ENCODE peak calls at places on chromosomes 6 and 20, in eight cellular contexts. P is fibroblast of lung, M is GM23248, H is HCT116, X is H1, R is hepatocyte, I is neural progenitor cell, S is endothelial cell of umbilical vein. D is an unnamed sample. For H3K27me3, the result is how much of the 10 kb centered on the place peaks cover.

GRCh38 chr6:49409951-49410542 is 53.0 kb downstream of the MMUT start:
- DNase-seq in X (peak), P (peak), S (peak), M (peak), H (peak), I (peak), R (peak), D (peak)

GRCh38 chr6:127939442-127940066 is 38.7 kb upstream of the THEMIS start:
- DNase-seq in P (peak), I (no peak), M (peak), H (no peak), S (peak), R (no peak), X (no peak), D (no peak)

GRCh38 chr6:132751306-132751705 is 6.4 kb downstream of the VNN2 start:
- DNase-seq in R (no peak), H (no peak), S (no peak), I (no peak), P (no peak), X (no peak), M (no peak), D (no peak)

GRCh38 chr20:24799971-24800580 is 149.0 kb upstream of the CST7 start:
- DNase-seq in P (no peak), I (no peak), S (no peak), M (no peak), R (no peak), H (no peak), X (no peak), D (no peak)

GRCh38 chr6:132082421-132082820 is 131.2 kb upstream of the CCN2 start:
- DNase-seq in P (no peak), R (no peak), X (no peak), S (no peak), H (no peak), M (no peak), I (no peak), D (no peak)

GRCh38 chr6:155412335-155412734 is 43.3 kb downstream of the NOX3 start:
- DNase-seq in H (no peak), I (peak), M (peak), P (peak), R (no peak), S (no peak), X (no peak), D (no peak)

GRCh38 chr6:133033263-133033662 is 207.9 kb upstream of the EYA4 start:
- DNase-seq in R (no peak), P (no peak), H (no peak), X (no peak), M (no peak), I (no peak), S (no peak), D (no peak)

GRCh38 chr20:1299522-1299921 is 29.4 kb downstream of the SDCBP2 start:
- DNase-seq in H (peak), S (no peak), X (no peak), I (peak), M (no peak), P (no peak), R (no peak), D (no peak)

GRCh38 chr20:36144336-36144735 is 10.2 kb upstream of the EPB41L1 start:
- DNase-seq in I (no peak), P (no peak), S (peak), M (no peak), H (no peak), R (no peak), X (no peak), D (no peak)

GRCh38 chr6:137307163-137307851 is 88.1 kb upstream of the IFNGR1 start:
- DNase-seq in H (no peak), I (no peak), M (no peak), R (no peak), P (no peak), S (no peak), X (no peak), D (no peak)

GRCh38 chr6:125983246-125983945 is 2.9 kb upstream of the TRMT11 start:
- DNase-seq in P (peak), X (no peak), H (no peak), M (peak), I (no peak), S (peak), R (no peak), D (peak)

GRCh38 chr6:23784313-23784919 is 341.6 kb upstream of the NRSN1 start:
- DNase-seq in M (peak), I (no peak), P (no peak), H (no peak), X (no peak), R (no peak), S (no peak), D (no peak)

GRCh38 chr6:110628330-110628729 is 151.9 kb upstream of the SLC22A16 start:
- DNase-seq in H (no peak), I (no peak), P (peak), S (no peak), R (no peak), X (no peak), M (peak), D (no peak)

GRCh38 chr20:24743641-24744040 is 205.4 kb upstream of the CST7 start:
- DNase-seq in H (no peak), P (no peak), I (no peak), S (no peak), M (no peak), X (no peak), R (no peak), D (no peak)

GRCh38 chr6:36907781-36908180 is 22.0 kb downstream of the C6orf89 start:
- DNase-seq in I (peak), M (no peak), S (peak), H (no peak), R (peak), P (peak), X (no peak), D (no peak)

GRCh38 chr20:46456255-46457028 is 50.0 kb upstream of the ELMO2 start:
- DNase-seq in X (no peak), P (no peak), M (no peak), S (no peak), R (no peak), H (no peak), I (no peak), D (no peak)

GRCh38 chr6:150767585-150768164 is 97.8 kb upstream of the MTHFD1L start:
- DNase-seq in H (no peak), X (no peak), R (peak), S (peak), I (peak), M (peak), P (no peak), D (no peak)

GRCh38 chr20:25510202-25510601 is 75.1 kb downstream of the NINL start:
- DNase-seq in I (no peak), R (no peak), X (no peak), S (no peak), M (no peak), H (no peak), P (no peak), D (no peak)

GRCh38 chr20:37335642-37336368 is 10.1 kb upstream of the SRC start:
- DNase-seq in X (no peak), S (no peak), P (peak), R (no peak), H (no peak), I (no peak), M (peak), D (no peak)

GRCh38 chr6:15359335-15359862 is 113.5 kb downstream of the JARID2 start:
- DNase-seq in M (peak), X (no peak), S (no peak), R (no peak), P (no peak), I (no peak), H (no peak), D (no peak)

GRCh38 chr6:47733879-47734558 is 35.6 kb downstream of the ADGRF4 start:
- DNase-seq in S (peak), H (peak), X (no peak), M (peak), P (peak), R (peak), I (peak), D (peak)

GRCh38 chr6:140344149-140344913 is 969.9 kb upstream of the CITED2 start:
- DNase-seq in S (peak), X (no peak), R (no peak), P (peak), I (no peak), M (peak), H (no peak), D (no peak)

GRCh38 chr6:29146154-29146553 is 24.6 kb upstream of the OR2J2 start:
- DNase-seq in I (no peak), R (no peak), M (peak), X (no peak), P (no peak), H (no peak), S (no peak), D (no peak)

GRCh38 chr6:27867051-27867940 is 44.9 kb downstream of the OR2B2 start:
- DNase-seq in X (no peak), P (peak), M (peak), S (peak), R (peak), H (no peak), I (peak), D (peak)

GRCh38 chr6:160301341-160301740 is 42.7 kb upstream of the SLC22A2 start:
- DNase-seq in H (no peak), P (no peak), X (no peak), R (no peak), M (no peak), S (no peak), I (no peak), D (no peak)

GRCh38 chr6:54097753-54098152 is 13.5 kb upstream of the MLIP start:
- DNase-seq in X (no peak), P (no peak), H (no peak), I (no peak), M (no peak), S (no peak), R (no peak), D (no peak)

GRCh38 chr6:8130399-8130798 is 28.1 kb upstream of the EEF1E1 start:
- DNase-seq in M (peak), R (no peak), X (no peak), I (no peak), S (no peak), P (peak), H (no peak), D (peak)

GRCh38 chr6:116475151-116475550 is 14.0 kb downstream of the CALHM6 start:
- DNase-seq in I (no peak), P (no peak), R (no peak), S (no peak), H (no peak), M (no peak), X (no peak), D (peak)

GRCh38 chr6:47603995-47604394 is 94.4 kb upstream of the ADGRF4 start:
- DNase-seq in I (no peak), P (peak), R (no peak), X (no peak), M (peak), H (no peak), S (no peak), D (no peak)

GRCh38 chr6:142377112-142377848 is 75.5 kb downstream of the ADGRG6 start:
- DNase-seq in H (peak), I (peak), S (peak), X (peak), R (peak), M (no peak), P (no peak), D (peak)

GRCh38 chr6:42403415-42403814 is 48.3 kb downstream of the TRERF1 start:
- DNase-seq in P (peak), I (peak), R (peak), M (peak), H (no peak), S (no peak), X (no peak), D (no peak)

GRCh38 chr20:25508083-25508770 is 77.1 kb downstream of the NINL start:
- DNase-seq in S (peak), R (peak), X (no peak), I (no peak), M (peak), H (no peak), P (peak), D (no peak)

GRCh38 chr6:5762561-5762968 is 244.2 kb downstream of the NRN1 start:
- DNase-seq in R (no peak), H (no peak), X (no peak), M (no peak), I (no peak), P (no peak), S (no peak), D (no peak)

GRCh38 chr20:39066464-39066863 is 104.3 kb downstream of the DHX35 start:
- DNase-seq in H (no peak), S (no peak), P (no peak), M (no peak), X (peak), R (no peak), I (peak), D (no peak)

GRCh38 chr6:108768792-108769524 is 79.3 kb upstream of the ARMC2 start:
- DNase-seq in H (no peak), S (no peak), P (no peak), X (no peak), M (no peak), R (no peak), I (no peak), D (no peak)

GRCh38 chr20:25223179-25223661 is 24.7 kb upstream of the PYGB start:
- DNase-seq in S (peak), R (peak), I (peak), M (peak), P (peak), X (peak), H (peak), D (peak)

DNA sequence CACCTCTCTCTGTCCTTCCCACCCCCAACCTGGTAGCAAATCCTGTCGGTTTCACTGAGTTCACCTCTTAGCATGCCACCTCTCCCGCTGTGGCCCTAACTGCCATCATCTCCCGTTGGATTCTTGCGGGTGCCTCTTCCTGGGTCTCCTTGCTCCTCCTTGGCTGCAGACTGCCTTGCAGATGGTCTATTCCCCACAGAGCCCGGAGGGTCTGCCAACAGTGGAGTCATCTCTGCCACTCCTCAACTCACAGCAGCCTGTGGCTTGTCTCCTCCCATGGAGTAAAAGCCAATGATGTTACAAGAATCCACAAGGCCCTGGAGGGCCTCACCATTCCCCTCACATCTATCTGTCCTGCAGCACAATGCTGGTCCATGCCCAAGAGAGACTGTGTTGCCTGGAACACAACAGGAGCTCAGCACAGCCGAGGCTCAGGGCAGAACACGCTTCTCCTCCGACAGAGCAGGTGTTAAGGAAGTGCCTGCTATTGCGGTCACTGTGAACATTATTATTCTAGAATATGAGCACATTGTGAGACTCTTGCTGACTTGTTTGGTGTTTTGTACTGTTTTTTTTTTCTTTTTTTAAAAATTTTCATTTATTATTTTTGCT is 241.8 kb upstream of the SULF2 start:
- DNase-seq in M (no peak), S (no peak), X (no peak), I (no peak), H (no peak), R (no peak), P (no peak), D (no peak)
- TF ChIP-seq EZH2 in M (no peak), S (no peak), X (no peak), I (no peak), H (no peak), R (no peak), P (no peak), D (no peak)

GRCh38 chr20:23200914-23201313 is 114.8 kb upstream of the CD93 start:
- DNase-seq in M (peak), R (peak), S (no peak), I (peak), X (peak), P (peak), H (peak), D (peak)
- H3K27me3 ChIP-seq in M (under half), R (under half), S (under half), I (half or more), X (under half), P (under half), H (under half), D (half or more)

DNA sequence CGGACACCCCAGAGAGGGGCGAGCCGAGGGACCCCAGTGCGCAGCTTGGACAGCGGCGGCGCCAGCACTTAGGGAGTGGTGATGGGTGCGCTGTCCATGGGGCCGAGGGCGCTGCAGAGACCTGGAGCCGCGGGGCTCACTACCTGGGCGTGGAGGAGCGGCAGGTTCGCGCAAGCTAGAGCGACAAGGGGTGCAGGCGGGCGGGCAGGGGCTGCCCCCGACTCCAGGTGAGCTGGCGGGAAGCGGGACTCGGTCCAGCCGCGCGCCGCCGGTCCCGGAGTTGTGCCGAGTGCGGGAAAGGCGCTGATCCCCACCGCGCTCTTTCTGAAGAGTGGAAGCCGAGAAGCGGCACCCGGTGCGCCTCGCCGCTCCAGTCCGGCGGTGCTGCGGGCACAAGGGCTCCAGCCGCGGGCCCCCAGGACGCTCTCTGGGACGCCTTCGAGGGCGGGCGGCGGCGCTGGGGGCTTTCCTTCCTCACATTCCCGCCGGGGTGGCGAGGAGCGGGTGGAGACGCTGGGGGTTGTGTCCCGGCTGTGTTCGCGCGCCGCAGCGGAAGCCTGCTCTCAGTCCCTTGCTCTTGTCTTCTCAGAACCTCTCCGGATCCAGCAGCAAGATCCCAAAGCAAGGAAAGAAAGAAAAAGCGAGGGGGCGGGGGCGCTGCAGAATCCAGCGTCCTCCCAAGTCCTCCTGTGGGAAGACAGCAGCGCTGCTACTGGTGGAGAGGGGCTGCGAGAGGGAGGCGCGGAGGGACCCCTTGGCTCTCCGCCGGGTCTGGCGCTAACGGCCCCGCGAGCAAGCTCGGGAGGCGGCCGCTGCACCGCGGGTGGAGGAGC is at the start of gene B3GAT2:
- DNase-seq in S (peak), R (peak), H (no peak), M (peak), X (no peak), P (peak), I (peak), D (peak)
- TF ChIP-seq EZH2 in S (peak), R (no peak), H (no peak), M (no peak), X (peak), P (no peak), I (peak), D (peak)

DNA sequence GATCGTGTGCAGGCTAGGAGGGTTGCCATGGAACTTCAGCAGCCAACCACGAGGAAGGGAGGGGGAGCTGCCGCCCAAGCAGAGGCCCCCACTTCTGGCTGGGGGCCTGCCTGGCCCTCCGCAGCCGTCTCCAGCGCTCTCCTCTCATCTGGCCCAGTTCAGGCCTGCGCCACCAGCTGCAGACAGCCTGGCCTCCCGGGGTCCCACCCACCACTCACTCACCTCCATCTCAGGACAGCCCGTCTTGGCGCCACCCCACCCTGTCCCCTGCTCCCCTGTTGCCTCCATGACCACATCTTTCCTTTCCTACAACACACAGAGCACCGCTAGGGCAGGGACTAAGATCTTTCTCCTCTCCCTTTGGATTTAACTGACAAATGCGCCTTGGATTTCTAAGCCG is 98.7 kb downstream of the ANKRD60 start:
- DNase-seq in R (no peak), I (no peak), M (no peak), S (no peak), X (no peak), H (no peak), P (no peak), D (no peak)
- H3K27me3 ChIP-seq in R (under half), I (under half), M (under half), S (under half), X (under half), H (half or more), P (under half), D (under half)

DNA sequence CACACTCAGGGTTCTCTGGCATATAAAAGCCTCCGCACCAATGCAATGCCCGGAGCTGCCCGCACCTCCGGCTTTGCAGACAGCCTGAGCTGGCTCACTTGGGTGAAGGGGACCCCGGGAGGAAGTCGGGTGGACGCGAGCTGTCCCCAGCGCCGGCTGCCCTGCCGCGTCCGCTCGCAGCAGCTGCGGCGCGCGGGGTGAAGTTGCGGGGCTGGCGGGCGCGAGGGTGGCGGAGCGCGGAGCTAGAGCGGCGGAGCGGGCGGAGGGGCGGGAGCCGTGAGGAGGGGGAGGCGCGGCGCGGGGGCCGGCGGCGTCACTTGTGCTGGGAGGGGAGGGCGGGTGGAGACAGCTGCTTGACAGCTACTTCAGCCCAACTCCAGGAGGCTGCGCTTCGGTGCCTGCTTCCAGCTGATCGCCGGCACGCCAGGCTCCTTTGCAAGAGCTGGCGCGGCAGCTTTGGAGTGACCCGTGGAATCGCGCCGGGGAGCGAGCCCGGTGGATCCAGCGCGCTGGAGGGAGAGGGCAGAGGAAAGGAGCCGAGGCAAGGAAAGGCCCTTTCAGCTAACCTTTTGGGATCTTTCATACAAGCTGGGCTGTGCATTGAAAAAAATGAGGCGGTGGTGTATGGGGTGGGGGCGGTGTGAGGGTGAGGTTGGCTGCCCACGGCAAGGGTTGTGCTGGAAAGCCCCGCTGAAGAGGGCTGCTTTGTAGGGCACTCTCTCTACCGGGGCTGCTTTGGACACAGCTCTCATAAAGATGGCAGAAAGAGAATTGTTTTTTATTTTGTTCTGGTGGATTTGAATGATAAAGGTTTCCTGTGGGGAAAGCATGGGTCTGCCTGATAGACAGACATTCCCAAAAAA is 24.7 kb downstream of the RIPOR2 start:
- DNase-seq in R (peak), I (peak), X (no peak), S (peak), H (no peak), P (peak), M (peak), D (peak)
- TF ChIP-seq EZH2 in R (no peak), I (peak), X (no peak), S (peak), H (no peak), P (no peak), M (peak), D (peak)

GRCh38 chr20:62696999-62697398 is 11.6 kb upstream of the NTSR1 start:
- DNase-seq in H (no peak), I (no peak), X (no peak), R (no peak), S (no peak), P (no peak), M (no peak), D (no peak)

GRCh38 chr20:62698231-62698630 is 10.4 kb upstream of the NTSR1 start:
- DNase-seq in I (no peak), M (no peak), H (no peak), X (no peak), S (no peak), R (no peak), P (no peak), D (no peak)

GRCh38 chr20:62696431-62696957 is 12.1 kb upstream of the NTSR1 start:
- DNase-seq in P (no peak), M (no peak), X (no peak), I (no peak), S (no peak), H (no peak), R (no peak), D (no peak)

GRCh38 chr20:62695448-62696414 is 12.9 kb upstream of the NTSR1 start:
- DNase-seq in M (no peak), I (no peak), H (no peak), X (no peak), S (no peak), P (no peak), R (no peak), D (no peak)

GRCh38 chr20:62697468-62697912 is 11.1 kb upstream of the NTSR1 start:
- DNase-seq in X (no peak), H (no peak), I (no peak), S (no peak), R (no peak), P (no peak), M (no peak), D (peak)
- H3K27me3 ChIP-seq in X (under half), H (under half), I (under half), S (under half), R (under half), P (under half), M (under half), D (under half)